ENCODE peak calls at places on chromosome 12, in seven cellular contexts. One of them, this sample, is unnamed.

GRCh38 chr12:573226-573625 is 90.0 kb downstream of the NINJ2 start:
- DNase-seq in effector memory CD4-positive, alpha-beta T cell: no peak
- DNase-seq in mammary epithelial cell: no peak
- DNase-seq in nephron progenitor cell: no peak
- DNase-seq in pancreas: no peak
- DNase-seq in heart left ventricle: no peak
- DNase-seq in Panc1: no peak
- DNase-seq in this sample: no peak

GRCh38 chr12:21666722-21667121 is 9.1 kb upstream of the LDHB start:
- DNase-seq in effector memory CD4-positive, alpha-beta T cell: no peak
- DNase-seq in mammary epithelial cell: no peak
- DNase-seq in nephron progenitor cell: no peak
- DNase-seq in pancreas: no peak
- DNase-seq in heart left ventricle: no peak
- DNase-seq in Panc1: no peak
- DNase-seq in this sample: no peak

GRCh38 chr12:54759751-54760150 is 94.6 kb upstream of the MUCL1 start:
- DNase-seq in effector memory CD4-positive, alpha-beta T cell: no peak
- DNase-seq in mammary epithelial cell: peak
- DNase-seq in nephron progenitor cell: peak
- DNase-seq in pancreas: no peak
- DNase-seq in heart left ventricle: no peak
- DNase-seq in Panc1: peak
- DNase-seq in this sample: no peak

GRCh38 chr12:103881261-103881660 is 40.2 kb upstream of the NT5DC3 start:
- DNase-seq in effector memory CD4-positive, alpha-beta T cell: no peak
- DNase-seq in mammary epithelial cell: no peak
- DNase-seq in nephron progenitor cell: no peak
- DNase-seq in pancreas: no peak
- DNase-seq in heart left ventricle: no peak
- DNase-seq in Panc1: no peak
- DNase-seq in this sample: no peak

GRCh38 chr12:122421263-122421814 is 1.1 kb downstream of the CLIP1 start:
- DNase-seq in effector memory CD4-positive, alpha-beta T cell: no peak
- DNase-seq in mammary epithelial cell: peak
- DNase-seq in nephron progenitor cell: no peak
- DNase-seq in pancreas: peak
- DNase-seq in heart left ventricle: peak
- DNase-seq in Panc1: no peak
- DNase-seq in this sample: peak

GRCh38 chr12:118103231-118103600 is 595 bp downstream of the VSIG10 start:
- DNase-seq in effector memory CD4-positive, alpha-beta T cell: no peak
- DNase-seq in mammary epithelial cell: no peak
- DNase-seq in nephron progenitor cell: peak
- DNase-seq in pancreas: peak
- DNase-seq in heart left ventricle: no peak
- DNase-seq in Panc1: no peak
- DNase-seq in this sample: no peak

GRCh38 chr12:106127289-106128126 is 11.2 kb downstream of the NUAK1 start:
- DNase-seq in effector memory CD4-positive, alpha-beta T cell: no peak
- DNase-seq in mammary epithelial cell: no peak
- DNase-seq in nephron progenitor cell: no peak
- DNase-seq in pancreas: no peak
- DNase-seq in heart left ventricle: no peak
- DNase-seq in Panc1: no peak
- DNase-seq in this sample: no peak

GRCh38 chr12:26790645-26790994 is 42.4 kb downstream of the ITPR2 start:
- DNase-seq in effector memory CD4-positive, alpha-beta T cell: no peak
- DNase-seq in mammary epithelial cell: no peak
- DNase-seq in nephron progenitor cell: no peak
- DNase-seq in pancreas: no peak
- DNase-seq in heart left ventricle: no peak
- DNase-seq in Panc1: no peak
- DNase-seq in this sample: no peak

GRCh38 chr12:26122681-26123481 is 2.0 kb downstream of the BHLHE41 start:
- DNase-seq in effector memory CD4-positive, alpha-beta T cell: no peak
- DNase-seq in mammary epithelial cell: peak
- DNase-seq in nephron progenitor cell: peak
- DNase-seq in pancreas: peak
- DNase-seq in heart left ventricle: peak
- DNase-seq in Panc1: peak
- DNase-seq in this sample: peak

GRCh38 chr12:30977537-30978349 is 51.2 kb downstream of the TSPAN11 start:
- DNase-seq in effector memory CD4-positive, alpha-beta T cell: no peak
- DNase-seq in mammary epithelial cell: no peak
- DNase-seq in nephron progenitor cell: no peak
- DNase-seq in pancreas: no peak
- DNase-seq in heart left ventricle: no peak
- DNase-seq in Panc1: no peak
- DNase-seq in this sample: no peak

GRCh38 chr12:84924956-84925355 is 12.4 kb upstream of the SLC6A15 start:
- DNase-seq in effector memory CD4-positive, alpha-beta T cell: no peak
- DNase-seq in mammary epithelial cell: peak
- DNase-seq in nephron progenitor cell: no peak
- DNase-seq in pancreas: no peak
- DNase-seq in heart left ventricle: no peak
- DNase-seq in Panc1: no peak
- DNase-seq in this sample: no peak

GRCh38 chr12:49552014-49552413 is 13.2 kb downstream of the KCNH3 start:
- DNase-seq in effector memory CD4-positive, alpha-beta T cell: no peak
- DNase-seq in mammary epithelial cell: peak
- DNase-seq in nephron progenitor cell: no peak
- DNase-seq in pancreas: peak
- DNase-seq in heart left ventricle: no peak
- DNase-seq in Panc1: no peak
- DNase-seq in this sample: no peak

GRCh38 chr12:76883826-76884225 is 5.0 kb upstream of the CSRP2 start:
- DNase-seq in effector memory CD4-positive, alpha-beta T cell: no peak
- DNase-seq in mammary epithelial cell: peak
- DNase-seq in nephron progenitor cell: no peak
- DNase-seq in pancreas: no peak
- DNase-seq in heart left ventricle: peak
- DNase-seq in Panc1: no peak
- DNase-seq in this sample: no peak

GRCh38 chr12:107493135-107493494 is 192.5 kb upstream of the PWP1 start:
- DNase-seq in effector memory CD4-positive, alpha-beta T cell: no peak
- DNase-seq in mammary epithelial cell: no peak
- DNase-seq in nephron progenitor cell: no peak
- DNase-seq in pancreas: no peak
- DNase-seq in heart left ventricle: no peak
- DNase-seq in Panc1: no peak
- DNase-seq in this sample: no peak

GRCh38 chr12:123990512-123990911 is 17.5 kb downstream of the ZNF664 start:
- DNase-seq in effector memory CD4-positive, alpha-beta T cell: no peak
- DNase-seq in mammary epithelial cell: no peak
- DNase-seq in nephron progenitor cell: no peak
- DNase-seq in pancreas: no peak
- DNase-seq in heart left ventricle: no peak
- DNase-seq in Panc1: no peak
- DNase-seq in this sample: no peak